ENCODE peak calls at places on chromosomes 13 and 19, in four cellular contexts. One of them, this sample, is unnamed. For H3K27me3 and H3K4me1, the result is how much of the 10 kb centered on the place peaks cover.

GRCh38 chr19:15280048-15280725 is 47.9 kb upstream of the EPHX3 start:
- DNase-seq in endodermal cell: no peak
- DNase-seq in colonic mucosa: no peak
- DNase-seq in HAP-1: no peak
- DNase-seq in this sample: no peak

GRCh38 chr19:41570179-41570578 is 5.8 kb upstream of the CEACAM21 start:
- DNase-seq in endodermal cell: peak
- DNase-seq in HAP-1: no peak
- DNase-seq in colonic mucosa: no peak
- DNase-seq in this sample: no peak

GRCh38 chr13:99922631-99923404 is 48.7 kb downstream of the ZIC5 start:
- DNase-seq in endodermal cell: no peak
- DNase-seq in HAP-1: no peak
- DNase-seq in colonic mucosa: peak
- DNase-seq in this sample: no peak

GRCh38 chr13:41668130-41668757 is 210.9 kb downstream of the RGCC start:
- DNase-seq in colonic mucosa: peak
- DNase-seq in HAP-1: peak
- DNase-seq in endodermal cell: peak
- DNase-seq in this sample: peak

GRCh38 chr13:28533049-28533436 is 38.1 kb upstream of the FLT1 start:
- DNase-seq in endodermal cell: no peak
- DNase-seq in colonic mucosa: no peak
- DNase-seq in HAP-1: no peak
- DNase-seq in this sample: no peak

GRCh38 chr19:44954649-44955499 is at the start of gene CLPTM1:
- DNase-seq in HAP-1: peak
- DNase-seq in colonic mucosa: peak
- DNase-seq in endodermal cell: peak
- DNase-seq in this sample: peak

GRCh38 chr19:28691683-28692082 is 521.3 kb downstream of the UQCRFS1 start:
- DNase-seq in HAP-1: no peak
- DNase-seq in endodermal cell: no peak
- DNase-seq in colonic mucosa: no peak
- DNase-seq in this sample: no peak

GRCh38 chr13:67230243-67230773 is at the start of gene PCDH9:
- DNase-seq in HAP-1: peak
- DNase-seq in colonic mucosa: peak
- DNase-seq in endodermal cell: peak
- DNase-seq in this sample: peak

GRCh38 chr19:38989066-38989605 is 13.6 kb upstream of the FBXO17 start:
- DNase-seq in colonic mucosa: no peak
- DNase-seq in HAP-1: peak
- DNase-seq in endodermal cell: peak
- DNase-seq in this sample: peak

GRCh38 chr19:11538232-11539036 is at the start of gene CNN1:
- DNase-seq in HAP-1: peak
- DNase-seq in colonic mucosa: no peak
- DNase-seq in endodermal cell: peak
- DNase-seq in this sample: peak

GRCh38 chr13:27406178-27406939 is 18.1 kb upstream of the GTF3A start:
- DNase-seq in endodermal cell: no peak
- DNase-seq in colonic mucosa: peak
- DNase-seq in HAP-1: peak
- DNase-seq in this sample: no peak

GRCh38 chr19:32543107-32543900 is 37.7 kb upstream of the PDCD5 start:
- DNase-seq in colonic mucosa: no peak
- DNase-seq in endodermal cell: no peak
- DNase-seq in HAP-1: no peak
- DNase-seq in this sample: no peak

DNA sequence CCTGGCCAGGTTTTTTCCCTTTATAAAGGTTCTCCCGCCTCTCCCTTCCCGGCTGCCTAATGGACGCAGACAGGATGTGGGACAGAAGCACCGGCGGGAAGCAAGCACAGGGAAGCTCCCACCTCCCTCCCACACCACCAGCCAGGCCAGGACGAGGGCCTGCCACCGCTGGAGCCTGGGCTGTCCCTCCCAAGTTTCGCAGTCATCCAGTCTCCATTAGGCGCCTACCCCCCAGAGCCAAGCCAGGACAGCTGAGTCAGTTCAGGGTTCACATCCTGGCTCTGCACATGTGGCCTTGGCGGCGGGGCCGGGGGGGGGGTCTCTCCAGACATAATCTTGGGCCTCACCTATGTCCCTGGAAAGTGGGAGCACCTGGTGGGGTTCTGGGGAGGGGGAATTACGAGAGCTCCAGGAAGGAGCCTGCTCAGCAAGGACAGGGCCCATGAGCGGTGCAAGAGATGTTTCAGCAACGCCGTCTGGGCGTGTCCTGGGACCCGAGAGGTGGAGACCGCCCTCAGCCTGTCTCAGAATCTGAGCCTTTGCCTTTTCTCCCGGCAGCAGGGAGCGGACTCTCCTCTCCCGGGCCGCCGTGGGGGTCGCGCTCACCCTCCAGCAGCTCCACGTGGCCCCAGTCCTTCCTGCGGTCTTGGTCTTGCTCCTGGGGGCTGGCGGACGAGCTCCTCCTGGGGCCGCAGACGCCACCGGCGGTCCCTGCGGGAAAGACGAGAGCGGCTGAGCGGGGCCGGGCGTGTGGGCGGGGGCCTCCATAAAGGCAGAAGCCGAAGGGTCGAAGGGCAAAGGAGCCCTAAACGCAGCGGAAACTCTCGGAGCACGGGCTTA is 889 bp downstream of the POLRMT start:
- DNase-seq in HAP-1: peak
- DNase-seq in endodermal cell: peak
- DNase-seq in colonic mucosa: peak
- DNase-seq in this sample: peak
- H3K4me3 ChIP-seq in HAP-1: peak
- H3K4me3 ChIP-seq in endodermal cell: peak
- H3K4me3 ChIP-seq in colonic mucosa: peak
- H3K4me3 ChIP-seq in this sample: peak

DNA sequence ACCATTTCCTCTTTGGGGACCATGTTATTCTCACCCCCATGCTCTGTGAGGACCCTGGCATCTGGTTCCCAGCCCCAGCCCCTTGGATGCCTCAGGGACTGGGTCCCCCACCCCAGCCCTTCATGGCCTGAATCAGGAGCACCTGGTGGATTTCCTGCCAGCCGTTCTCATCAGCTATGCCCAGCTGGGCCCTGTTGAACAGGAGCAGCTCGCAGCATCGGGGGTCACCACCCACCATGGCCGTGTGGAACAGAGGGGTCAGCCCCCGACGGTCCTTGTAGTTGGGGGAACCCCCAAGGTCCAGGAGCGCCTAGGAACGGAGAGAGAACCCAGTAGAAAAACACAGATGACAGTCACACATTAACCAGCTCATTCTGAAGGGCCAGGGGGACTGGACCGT is 7.8 kb downstream of the SHANK1 start:
- DNase-seq in colonic mucosa: no peak
- DNase-seq in HAP-1: no peak
- DNase-seq in endodermal cell: no peak
- DNase-seq in this sample: no peak
- H3K27me3 ChIP-seq in colonic mucosa: under half
- H3K27me3 ChIP-seq in HAP-1: under half
- H3K27me3 ChIP-seq in endodermal cell: under half
- H3K27me3 ChIP-seq in this sample: under half

GRCh38 chr13:74129500-74130144 is 4.6 kb downstream of the KLF12 start:
- DNase-seq in endodermal cell: no peak
- DNase-seq in HAP-1: peak
- DNase-seq in colonic mucosa: peak
- DNase-seq in this sample: no peak
- H3K4me1 ChIP-seq in endodermal cell: under half
- H3K4me1 ChIP-seq in HAP-1: under half
- H3K4me1 ChIP-seq in colonic mucosa: under half
- H3K4me1 ChIP-seq in this sample: under half

GRCh38 chr19:58561373-58562125 is 3.1 kb upstream of the UBE2M start:
- DNase-seq in colonic mucosa: no peak
- DNase-seq in HAP-1: no peak
- DNase-seq in endodermal cell: no peak
- DNase-seq in this sample: no peak

GRCh38 chr19:58563823-58564222 is 5.4 kb upstream of the UBE2M start:
- DNase-seq in colonic mucosa: no peak
- DNase-seq in endodermal cell: peak
- DNase-seq in HAP-1: no peak
- DNase-seq in this sample: no peak

GRCh38 chr19:58562126-58563033 is 4.0 kb upstream of the UBE2M start:
- DNase-seq in endodermal cell: peak
- DNase-seq in colonic mucosa: peak
- DNase-seq in HAP-1: no peak
- DNase-seq in this sample: no peak

GRCh38 chr19:58560921-58561320 is 2.5 kb upstream of the UBE2M start:
- DNase-seq in colonic mucosa: no peak
- DNase-seq in endodermal cell: no peak
- DNase-seq in HAP-1: no peak
- DNase-seq in this sample: no peak

DNA sequence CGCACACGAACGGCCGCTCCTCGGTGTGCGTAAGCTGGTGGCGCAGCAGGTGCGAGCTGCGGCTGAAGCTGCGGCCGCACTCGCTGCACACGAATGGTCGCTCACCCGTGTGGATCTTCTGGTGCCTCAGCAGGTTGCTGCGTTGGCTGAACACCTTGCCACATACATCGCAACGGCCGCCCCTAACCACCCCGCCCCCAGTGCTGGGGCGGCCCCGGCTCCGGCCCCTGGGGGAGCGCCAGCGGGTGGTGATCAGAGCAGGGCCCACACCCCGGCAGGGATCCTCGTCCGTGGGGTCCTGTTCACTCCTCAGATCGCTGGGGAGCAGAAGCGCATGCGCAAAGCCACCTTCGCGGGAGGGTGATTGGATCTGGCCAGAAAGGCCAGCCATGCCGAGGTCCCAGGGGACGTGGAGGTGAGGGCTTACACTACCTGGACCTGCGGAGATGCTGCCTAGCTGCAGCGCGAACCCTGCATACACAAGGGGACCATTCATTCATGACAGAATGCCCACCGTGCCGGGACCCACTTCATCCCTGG is 4.7 kb upstream of the UBE2M start:
- DNase-seq in HAP-1: no peak
- DNase-seq in endodermal cell: peak
- DNase-seq in colonic mucosa: peak
- DNase-seq in this sample: no peak
- H3K4me3 ChIP-seq in HAP-1: no peak
- H3K4me3 ChIP-seq in endodermal cell: no peak
- H3K4me3 ChIP-seq in colonic mucosa: peak
- H3K4me3 ChIP-seq in this sample: peak

GRCh38 chr19:50174100-50174793 is 11.2 kb upstream of the IZUMO2 start:
- DNase-seq in HAP-1: no peak
- DNase-seq in colonic mucosa: no peak
- DNase-seq in endodermal cell: no peak
- DNase-seq in this sample: no peak

GRCh38 chr19:50175924-50176323 is 12.8 kb upstream of the IZUMO2 start:
- DNase-seq in colonic mucosa: no peak
- DNase-seq in endodermal cell: no peak
- DNase-seq in HAP-1: no peak
- DNase-seq in this sample: no peak

GRCh38 chr19:50171752-50172151 is 8.7 kb upstream of the IZUMO2 start:
- DNase-seq in HAP-1: no peak
- DNase-seq in colonic mucosa: no peak
- DNase-seq in endodermal cell: no peak
- DNase-seq in this sample: no peak

GRCh38 chr19:50173144-50173543 is 10.1 kb upstream of the IZUMO2 start:
- DNase-seq in colonic mucosa: peak
- DNase-seq in endodermal cell: no peak
- DNase-seq in HAP-1: no peak
- DNase-seq in this sample: no peak

DNA sequence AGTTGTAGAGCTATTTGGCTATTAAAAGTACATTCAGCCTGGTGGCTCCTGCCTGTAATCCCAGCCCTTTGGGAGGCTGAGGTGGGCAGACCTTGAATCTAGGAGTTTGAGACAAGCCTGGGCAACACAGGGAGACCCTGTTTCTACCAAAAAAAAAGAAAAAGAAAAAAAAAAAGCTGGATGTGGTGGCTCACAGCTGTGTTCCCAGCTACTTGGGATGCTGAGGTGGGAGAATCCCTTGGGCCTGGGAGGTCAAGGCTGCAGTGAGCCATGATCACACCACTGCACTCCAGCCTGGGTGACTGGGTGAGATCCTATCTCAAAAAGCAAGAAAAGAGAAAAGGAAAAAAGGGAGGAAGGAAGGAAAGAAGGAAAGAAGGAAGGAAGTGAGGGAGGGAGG is 9.6 kb upstream of the IZUMO2 start:
- DNase-seq in HAP-1: no peak
- DNase-seq in colonic mucosa: no peak
- DNase-seq in endodermal cell: no peak
- DNase-seq in this sample: no peak
- H3K27me3 ChIP-seq in HAP-1: under half
- H3K27me3 ChIP-seq in colonic mucosa: under half
- H3K27me3 ChIP-seq in endodermal cell: under half
- H3K27me3 ChIP-seq in this sample: under half

GRCh38 chr19:13778847-13779246 is 4.6 kb downstream of the C19orf53 start:
- DNase-seq in HAP-1: no peak
- DNase-seq in colonic mucosa: no peak
- DNase-seq in endodermal cell: no peak
- DNase-seq in this sample: no peak

GRCh38 chr19:13782537-13782936 is 8.3 kb downstream of the C19orf53 start:
- DNase-seq in colonic mucosa: peak
- DNase-seq in HAP-1: no peak
- DNase-seq in endodermal cell: no peak
- DNase-seq in this sample: no peak

GRCh38 chr19:13784731-13785452 is 10.4 kb upstream of the ZSWIM4 start:
- DNase-seq in HAP-1: peak
- DNase-seq in endodermal cell: peak
- DNase-seq in colonic mucosa: peak
- DNase-seq in this sample: peak

GRCh38 chr19:13781547-13781946 is 7.3 kb downstream of the C19orf53 start:
- DNase-seq in colonic mucosa: peak
- DNase-seq in HAP-1: peak
- DNase-seq in endodermal cell: peak
- DNase-seq in this sample: peak

DNA sequence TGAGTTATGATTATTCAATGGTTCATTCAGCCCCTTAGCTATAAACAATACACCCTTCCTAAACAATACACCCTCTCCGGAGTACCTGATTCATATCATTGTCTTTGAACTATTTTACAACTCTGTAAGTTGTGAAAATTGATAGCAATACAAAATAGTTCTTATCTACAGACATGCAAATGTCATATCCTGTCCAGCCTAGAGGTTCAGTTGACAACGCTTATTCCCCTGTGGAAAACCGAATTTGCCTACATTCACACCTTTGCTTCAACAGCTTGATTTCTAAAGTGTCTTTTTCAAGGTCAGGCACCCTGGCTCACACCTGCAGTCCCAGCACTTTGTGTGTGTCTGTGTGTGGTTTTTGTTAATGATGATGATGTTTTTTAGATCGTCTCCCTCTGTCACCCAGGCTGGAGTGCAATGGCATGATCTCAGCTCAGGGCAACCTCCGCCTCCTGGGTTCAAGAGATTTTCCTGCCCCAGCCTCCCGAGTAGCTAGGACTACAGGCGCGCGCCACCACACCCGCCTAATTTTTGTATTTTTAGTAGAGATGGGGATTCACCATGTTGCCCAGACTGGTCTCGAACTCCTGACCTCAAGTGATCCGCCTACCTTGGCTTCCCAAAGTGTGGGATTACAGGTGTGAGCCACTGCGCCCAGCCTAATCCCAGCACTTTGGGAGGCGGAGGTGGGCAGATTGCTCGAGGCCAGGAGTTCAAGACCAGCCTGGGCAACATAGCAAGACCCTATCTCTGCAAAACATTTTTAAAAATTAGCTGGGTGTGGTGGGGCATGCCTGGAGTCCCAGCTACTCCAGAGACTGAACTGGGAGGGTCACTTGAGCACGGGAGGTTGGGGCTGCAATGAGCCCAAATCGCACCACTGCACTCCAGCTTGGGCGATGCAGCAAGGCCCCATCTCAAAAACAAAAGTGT is 9.6 kb downstream of the C19orf53 start:
- DNase-seq in HAP-1: no peak
- DNase-seq in endodermal cell: no peak
- DNase-seq in colonic mucosa: no peak
- DNase-seq in this sample: no peak
- H3K4me1 ChIP-seq in HAP-1: under half
- H3K4me1 ChIP-seq in endodermal cell: under half
- H3K4me1 ChIP-seq in colonic mucosa: under half
- H3K4me1 ChIP-seq in this sample: under half

This sample was measured in testis.